ENCODE peak calls at places on chromosomes 12 and 14, in five cellular contexts. C is OCI-LY7, G is GM23248, L is neural progenitor cell, S is HCT116. F is an unnamed sample. For H3K4me1, the result is how much of the 10 kb centered on the place peaks cover.

GRCh38 chr14:50320279-50320678 is 8.2 kb downstream of the DMAC2L start:
- DNase-seq in L (no peak), C (no peak), G (peak), S (no peak), F (peak)

GRCh38 chr12:68762691-68763090 is 16.7 kb downstream of the SLC35E3 start:
- DNase-seq in S (no peak), C (no peak), G (no peak), L (no peak), F (no peak)

GRCh38 chr14:103854822-103855733 is 7.7 kb upstream of the PPP1R13B start:
- DNase-seq in L (peak), S (no peak), G (no peak), C (no peak), F (no peak)

GRCh38 chr12:81181701-81182100 is 103.8 kb downstream of the ACSS3 start:
- DNase-seq in C (no peak), S (no peak), G (no peak), L (no peak), F (no peak)

GRCh38 chr14:87888136-87888999 is 104.6 kb downstream of the GALC start:
- DNase-seq in C (peak), S (no peak), G (peak), L (peak), F (no peak)

GRCh38 chr12:124637586-124637985 is 70.2 kb upstream of the NCOR2 start:
- DNase-seq in L (no peak), S (no peak), G (no peak), C (no peak), F (no peak)

GRCh38 chr12:13780453-13780852 is 200.9 kb downstream of the GRIN2B start:
- DNase-seq in G (no peak), S (no peak), C (no peak), L (no peak), F (no peak)

GRCh38 chr14:51095854-51096823 is 1.2 kb upstream of the TRIM9 start:
- DNase-seq in L (peak), C (no peak), G (peak), S (no peak), F (no peak)

GRCh38 chr12:58252914-58253313 is 311.5 kb downstream of the ATP23 start:
- DNase-seq in C (no peak), L (no peak), S (no peak), G (no peak), F (no peak)

GRCh38 chr14:45526715-45527549 is 273.9 kb upstream of the MIS18BP1 start:
- DNase-seq in C (peak), L (peak), G (peak), S (peak), F (peak)

GRCh38 chr12:126093911-126094310 is 1028.7 kb downstream of the AACS start:
- DNase-seq in L (peak), G (peak), C (peak), S (no peak), F (no peak)

GRCh38 chr12:86411710-86412109 is 155.5 kb upstream of the MGAT4C start:
- DNase-seq in S (no peak), G (no peak), L (no peak), C (no peak), F (no peak)

GRCh38 chr12:113609692-113610469 is 138.2 kb upstream of the LHX5 start:
- DNase-seq in L (peak), C (no peak), S (no peak), G (no peak), F (no peak)

GRCh38 chr12:23139026-23139425 is 514.1 kb downstream of the ETNK1 start:
- DNase-seq in S (no peak), L (no peak), C (no peak), G (no peak), F (no peak)

GRCh38 chr14:32621585-32621984 is 292.5 kb downstream of the AKAP6 start:
- DNase-seq in G (no peak), C (no peak), L (no peak), S (no peak), F (no peak)

GRCh38 chr14:73742520-73743238 is 28.5 kb upstream of the PNMA1 start:
- DNase-seq in L (no peak), G (no peak), C (no peak), S (no peak), F (no peak)

GRCh38 chr14:73743431-73743931 is 29.3 kb upstream of the PNMA1 start:
- DNase-seq in S (no peak), L (no peak), G (no peak), C (peak), F (peak)

GRCh38 chr14:73744874-73745529 is 30.8 kb upstream of the PNMA1 start:
- DNase-seq in G (no peak), C (peak), S (peak), L (no peak), F (no peak)

GRCh38 chr14:73745571-73746539 is 31.7 kb upstream of the PNMA1 start:
- DNase-seq in C (no peak), G (no peak), L (no peak), S (no peak), F (no peak)

DNA sequence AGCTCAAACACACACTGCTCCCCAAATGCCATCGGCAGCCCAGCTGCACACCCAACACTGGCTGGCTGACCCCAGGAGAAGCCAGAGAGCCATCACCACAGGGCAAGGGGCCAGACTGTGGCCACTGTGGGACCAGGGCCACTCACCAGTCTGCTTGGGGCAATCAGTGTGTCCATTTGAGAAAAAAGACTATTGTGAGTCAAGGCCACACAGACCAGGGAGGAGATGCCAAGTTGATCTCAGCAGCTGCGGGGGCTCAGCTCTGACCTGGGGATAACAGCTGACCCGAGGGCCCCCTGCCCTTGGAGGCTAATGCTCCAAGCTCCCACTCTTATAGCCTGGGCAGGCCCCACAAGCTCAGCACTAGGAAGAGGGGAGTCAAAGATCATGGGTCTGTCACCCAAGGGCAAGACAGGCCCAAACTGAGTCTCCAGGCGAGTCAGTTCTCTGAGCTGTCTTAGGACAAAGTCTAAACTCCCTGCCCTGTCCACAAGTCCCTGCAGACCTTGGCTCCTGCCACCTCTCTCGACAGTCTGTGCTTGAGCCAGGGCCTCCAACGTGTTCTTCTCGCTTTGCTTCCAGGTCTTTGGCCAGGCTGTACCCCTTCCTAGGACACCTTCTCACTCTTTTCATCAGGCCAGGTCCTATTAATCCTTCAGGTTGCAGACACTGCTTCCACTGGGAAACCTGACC is 30.1 kb upstream of the PNMA1 start:
- DNase-seq in C (no peak), L (no peak), S (no peak), G (no peak), F (no peak)
- H3K4me2 ChIP-seq in C (peak), L (no peak), S (peak), G (no peak), F (peak)

GRCh38 chr12:3036901-3037600 is 40.1 kb upstream of the TSPAN9 start:
- DNase-seq in C (no peak), G (no peak), S (no peak), L (no peak), F (no peak)
- TF ChIP-seq EZH2phosphoT487 in C (no peak), G (no peak), S (no peak), L (no peak), F (no peak)

DNA sequence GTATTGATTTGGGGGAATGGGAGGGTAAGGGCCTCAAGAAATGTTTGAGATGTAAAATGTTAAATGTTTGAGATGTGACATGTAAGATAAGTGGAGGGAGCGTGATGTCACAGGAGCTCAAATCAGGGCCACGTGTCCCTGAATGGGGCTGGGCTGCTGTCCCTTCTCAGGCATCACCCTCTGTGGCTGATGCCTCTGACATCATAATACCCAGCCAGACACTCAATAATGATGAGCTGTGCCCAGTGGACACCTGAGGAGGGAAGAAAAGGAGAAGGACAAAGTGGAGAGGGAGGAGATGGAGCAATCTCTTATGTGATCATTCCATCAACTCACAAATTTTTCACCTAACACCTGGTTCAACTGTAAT is 120.8 kb downstream of the SAMD4A start:
- DNase-seq in C (no peak), L (no peak), S (no peak), G (no peak), F (no peak)
- H3K4me1 ChIP-seq in C (under half), L (under half), S (under half), G (half or more), F (under half)

GRCh38 chr12:6264402-6265037 is 46.0 kb upstream of the PLEKHG6 start:
- DNase-seq in L (no peak), G (no peak), S (no peak), C (no peak), F (no peak)

GRCh38 chr12:6267007-6267721 is 43.3 kb upstream of the PLEKHG6 start:
- DNase-seq in L (no peak), C (peak), G (peak), S (no peak), F (no peak)

GRCh38 chr12:6265038-6265405 is 45.5 kb upstream of the PLEKHG6 start:
- DNase-seq in S (no peak), G (no peak), C (no peak), L (no peak), F (no peak)

GRCh38 chr12:6268484-6269157 is 41.9 kb upstream of the PLEKHG6 start:
- DNase-seq in C (no peak), S (no peak), L (no peak), G (no peak), F (no peak)

GRCh38 chr12:6266431-6267006 is 44.0 kb upstream of the PLEKHG6 start:
- DNase-seq in L (no peak), C (no peak), G (no peak), S (no peak), F (no peak)
- H3K4me2 ChIP-seq in L (no peak), C (no peak), G (no peak), S (no peak), F (no peak)

GRCh38 chr12:90936230-90937005 is 18.6 kb downstream of the CCER1 start:
- DNase-seq in G (no peak), L (no peak), S (no peak), C (no peak), F (no peak)
- TF ChIP-seq EZH2phosphoT487 in G (no peak), L (no peak), S (no peak), C (no peak), F (no peak)

DNA sequence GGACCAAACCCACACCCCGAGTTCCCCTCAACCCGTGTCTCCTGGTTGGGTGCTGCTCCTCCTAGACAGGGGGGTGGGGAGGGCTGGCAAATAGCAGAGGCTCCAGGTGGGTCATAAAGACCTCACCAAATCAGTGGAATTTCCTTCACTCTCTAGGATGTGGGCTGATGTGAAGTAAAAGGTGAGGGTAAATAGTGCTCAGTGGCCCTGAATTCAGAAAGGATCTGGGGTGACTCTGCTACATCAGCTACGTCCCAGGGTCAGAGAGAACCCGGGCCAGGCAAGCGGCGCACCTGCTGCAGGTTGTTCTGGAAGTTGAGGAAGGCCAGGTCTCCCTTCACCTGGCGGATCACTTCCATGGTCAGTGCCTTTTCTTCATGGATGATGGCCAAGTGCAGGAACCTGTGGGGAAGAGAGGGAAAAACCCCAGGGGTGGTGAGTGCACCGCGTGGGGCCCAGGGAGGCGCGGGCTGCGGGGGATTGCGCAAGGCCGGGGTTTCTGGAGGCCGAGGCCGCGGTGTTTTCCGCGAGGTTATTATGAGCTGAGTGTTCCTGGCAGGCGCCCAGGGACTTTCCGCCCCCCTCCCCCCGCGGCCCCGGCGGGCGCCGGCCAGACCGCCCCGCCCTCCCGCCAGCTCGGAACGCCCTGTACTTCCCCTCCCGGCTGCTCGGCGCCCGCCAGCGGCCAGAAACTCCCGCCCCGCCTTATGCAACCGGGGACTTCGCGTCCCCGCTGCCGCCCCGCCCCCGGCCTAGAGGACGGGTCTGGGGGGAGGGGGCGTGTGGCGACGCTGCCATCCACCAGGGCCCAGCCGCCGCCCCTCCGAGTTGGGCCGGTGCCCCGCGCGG is 928 bp downstream of the NFKBIA start:
- DNase-seq in C (peak), G (peak), S (peak), L (peak), F (peak)
- H3K4me1 ChIP-seq in C (half or more), G (under half), S (under half), L (under half), F (under half)

GRCh38 chr12:27462151-27462694 is 15.7 kb downstream of the SMCO2 start:
- DNase-seq in L (no peak), G (peak), C (no peak), S (no peak), F (no peak)

GRCh38 chr12:27467641-27468040 is 21.1 kb downstream of the SMCO2 start:
- DNase-seq in L (no peak), C (no peak), S (no peak), G (no peak), F (peak)

GRCh38 chr12:27463826-27464554 is 17.5 kb downstream of the SMCO2 start:
- DNase-seq in L (no peak), G (peak), C (no peak), S (no peak), F (no peak)

GRCh38 chr12:27460471-27460978 is 14.0 kb downstream of the SMCO2 start:
- DNase-seq in L (no peak), C (no peak), G (peak), S (no peak), F (peak)

DNA sequence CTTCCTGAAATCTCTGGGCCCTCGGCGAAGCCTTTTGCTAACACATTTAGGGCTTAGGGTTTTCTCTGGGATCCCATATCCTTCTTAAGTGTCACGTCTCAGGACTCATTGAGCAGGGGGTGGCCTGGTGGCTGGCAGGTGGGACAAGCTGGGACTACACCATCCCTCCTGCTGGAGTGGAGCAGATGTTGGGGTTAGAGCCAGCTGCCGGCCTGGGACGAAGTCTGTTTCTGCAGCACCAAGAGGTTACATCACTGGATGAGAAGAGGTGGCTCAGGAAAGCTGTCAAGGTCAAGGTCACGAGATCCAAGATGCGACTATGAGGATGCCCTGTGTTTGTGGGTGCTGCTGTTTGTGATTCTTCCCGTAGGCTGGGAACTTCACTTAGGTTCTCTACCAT is 16.3 kb downstream of the SMCO2 start:
- DNase-seq in S (no peak), G (no peak), L (no peak), C (no peak), F (no peak)
- H3K4me2 ChIP-seq in S (no peak), G (no peak), L (no peak), C (no peak), F (no peak)

GRCh38 chr12:70543444-70543843 is 93.8 kb downstream of the PTPRB start:
- DNase-seq in G (peak), L (no peak), S (peak), C (no peak), F (no peak)
- TF ChIP-seq EZH2phosphoT487 in G (no peak), L (no peak), S (no peak), C (no peak), F (no peak)